ENCODE peak calls at places on chromosomes 11 and 22, in nine cellular contexts. P is endothelial cell, H is heart left ventricle, N is choroid plexus epithelial cell, I is upper lobe of left lung, W is nephron progenitor cell, O is fibroblast of mammary gland, D is stomach, B is cardiac fibroblast. U is an unnamed sample.

GRCh38 chr11:86782781-86783180 is 17.6 kb upstream of the PRSS23 start:
- DNase-seq in O (no peak), I (no peak), N (no peak), W (no peak), P (no peak), H (no peak), D (no peak), B (no peak), U (no peak)

GRCh38 chr11:108591893-108592292 is 1.7 kb downstream of the EXPH5 start:
- DNase-seq in D (no peak), I (no peak), N (no peak), H (no peak), W (no peak), B (no peak), O (no peak), P (no peak), U (no peak)

GRCh38 chr11:128520886-128521696 is 66.3 kb downstream of the ETS1 start:
- DNase-seq in O (peak), I (no peak), B (peak), W (no peak), D (no peak), N (no peak), P (no peak), H (no peak), U (no peak)

GRCh38 chr11:46677991-46678740 is 22.3 kb downstream of the ARHGAP1 start:
- DNase-seq in N (peak), H (no peak), O (peak), B (peak), P (no peak), D (no peak), W (no peak), I (no peak), U (no peak)

GRCh38 chr11:46564459-46564858 is 29.4 kb downstream of the AMBRA1 start:
- DNase-seq in D (no peak), B (peak), W (no peak), H (no peak), O (peak), N (peak), P (no peak), I (no peak), U (no peak)

GRCh38 chr22:33883561-33883960 is 36.7 kb downstream of the LARGE1 start:
- DNase-seq in I (no peak), D (no peak), H (no peak), B (no peak), W (no peak), N (no peak), P (no peak), O (no peak), U (no peak)

GRCh38 chr11:75576445-75577049 is 14.5 kb downstream of the SERPINH1 start:
- DNase-seq in W (no peak), B (peak), N (peak), P (peak), I (peak), D (peak), O (peak), H (no peak), U (no peak)

GRCh38 chr11:19810852-19811251 is 98.2 kb downstream of the NAV2 start:
- DNase-seq in I (no peak), D (no peak), N (no peak), O (no peak), P (no peak), B (no peak), W (no peak), H (no peak), U (no peak)

GRCh38 chr22:37865510-37865909 is 16.3 kb downstream of the EIF3L start:
- DNase-seq in D (no peak), I (no peak), B (no peak), W (no peak), H (no peak), P (no peak), N (no peak), O (no peak), U (no peak)

GRCh38 chr22:26541167-26541819 is 29.0 kb upstream of the TFIP11 start:
- DNase-seq in P (no peak), H (no peak), O (no peak), N (no peak), W (no peak), D (no peak), I (peak), B (no peak), U (no peak)

GRCh38 chr22:26666035-26666338 is 8.6 kb downstream of the MIAT start:
- DNase-seq in W (no peak), N (peak), O (peak), P (no peak), I (no peak), B (peak), D (no peak), H (no peak), U (no peak)

GRCh38 chr11:115885446-115885978 is 381.3 kb upstream of the CADM1 start:
- DNase-seq in B (no peak), N (no peak), P (no peak), W (no peak), D (no peak), O (no peak), I (no peak), H (no peak), U (no peak)

GRCh38 chr11:28108909-28109308 is 721 bp downstream of the METTL15 start:
- DNase-seq in I (no peak), D (no peak), P (no peak), O (no peak), B (no peak), N (no peak), W (no peak), H (no peak), U (no peak)

GRCh38 chr11:66986178-66986545 is 11.1 kb downstream of the C11orf86 start:
- DNase-seq in I (no peak), B (no peak), D (peak), H (no peak), W (no peak), N (no peak), O (no peak), P (no peak), U (no peak)

GRCh38 chr22:37953062-37953436 is 352 bp downstream of the C22orf23 start:
- DNase-seq in N (no peak), D (no peak), B (no peak), O (no peak), W (no peak), H (no peak), P (no peak), I (no peak), U (no peak)

GRCh38 chr22:42719656-42720262 is 911 bp downstream of the A4GALT start:
- DNase-seq in H (no peak), P (peak), B (no peak), O (no peak), D (no peak), N (no peak), I (no peak), W (peak), U (no peak)

GRCh38 chr11:128831781-128832497 is 35.2 kb downstream of the KCNJ1 start:
- DNase-seq in B (no peak), I (no peak), P (no peak), O (no peak), D (no peak), H (no peak), W (no peak), N (no peak), U (no peak)

GRCh38 chr11:71500601-71501021 is 26.5 kb upstream of the KRTAP5-7 start:
- DNase-seq in P (no peak), D (peak), B (no peak), W (no peak), H (peak), I (no peak), N (no peak), O (no peak), U (no peak)

GRCh38 chr11:114166897-114167323 is 107.4 kb downstream of the ZBTB16 start:
- DNase-seq in B (peak), D (no peak), W (no peak), I (no peak), H (no peak), N (peak), P (no peak), O (peak), U (no peak)

GRCh38 chr11:108617055-108617454 is 23.5 kb upstream of the EXPH5 start:
- DNase-seq in O (no peak), N (no peak), D (no peak), P (no peak), W (no peak), B (no peak), H (no peak), I (no peak), U (no peak)

GRCh38 chr11:102079625-102080024 is 30.6 kb upstream of the YAP1 start:
- DNase-seq in P (no peak), I (no peak), H (no peak), B (no peak), O (no peak), W (no peak), N (no peak), D (no peak), U (no peak)

GRCh38 chr22:23245045-23245798 is 64.9 kb downstream of the BCR start:
- DNase-seq in I (no peak), D (no peak), B (peak), O (peak), N (peak), H (no peak), P (no peak), W (no peak), U (no peak)

GRCh38 chr11:102495161-102496042 is 35.1 kb downstream of the MMP7 start:
- DNase-seq in W (peak), P (peak), N (peak), H (peak), I (no peak), O (peak), B (peak), D (no peak), U (peak)

GRCh38 chr11:123323482-123324056 is 106.5 kb upstream of the GRAMD1B start:
- DNase-seq in P (no peak), D (no peak), B (no peak), H (no peak), O (no peak), N (no peak), I (no peak), W (no peak), U (no peak)

GRCh38 chr11:123231777-123232176 is 36.7 kb upstream of the CLMP start:
- DNase-seq in N (no peak), W (no peak), O (no peak), B (no peak), H (no peak), D (no peak), I (peak), P (no peak), U (no peak)

GRCh38 chr11:112516261-112516660 is 255.6 kb upstream of the PLET1 start:
- DNase-seq in W (no peak), O (no peak), H (no peak), B (no peak), I (no peak), P (no peak), D (no peak), N (no peak), U (no peak)

GRCh38 chr11:71206186-71206585 is 46.2 kb downstream of the SHANK2 start:
- DNase-seq in W (peak), H (no peak), B (no peak), N (peak), I (no peak), O (peak), D (peak), P (no peak), U (no peak)

GRCh38 chr11:96314326-96315050 is 28.5 kb downstream of the MAML2 start:
- DNase-seq in N (peak), D (no peak), H (no peak), I (no peak), O (no peak), B (peak), P (no peak), W (no peak), U (no peak)

GRCh38 chr11:72617080-72617744 is 57.0 kb downstream of the PDE2A start:
- DNase-seq in I (no peak), W (no peak), H (peak), P (no peak), D (no peak), B (peak), O (peak), N (peak), U (no peak)

GRCh38 chr11:105619556-105619955 is 9.7 kb downstream of the GRIA4 start:
- DNase-seq in D (no peak), B (no peak), I (no peak), N (no peak), H (no peak), W (no peak), O (no peak), P (no peak), U (no peak)

GRCh38 chr11:132644511-132644910 is 887.8 kb downstream of the OPCML start:
- DNase-seq in N (no peak), O (no peak), D (no peak), H (no peak), W (peak), P (no peak), B (no peak), I (no peak), U (no peak)

GRCh38 chr11:69220581-69221051 is 64.9 kb downstream of the SMIM38 start:
- DNase-seq in P (no peak), I (no peak), D (peak), N (no peak), O (peak), B (no peak), W (no peak), H (peak), U (no peak)

GRCh38 chr22:38955926-38956325 is 1.5 kb upstream of the APOBEC3A start:
- DNase-seq in W (no peak), D (no peak), P (no peak), O (no peak), H (no peak), I (no peak), N (no peak), B (no peak), U (no peak)

GRCh38 chr22:38505595-38506117 is 455 bp downstream of the DDX17 start:
- DNase-seq in I (peak), O (peak), D (peak), W (peak), P (peak), B (peak), H (peak), N (peak), U (peak)

GRCh38 chr11:9138612-9139579 is 47.5 kb upstream of the SCUBE2 start:
- DNase-seq in B (peak), I (peak), O (peak), N (peak), P (no peak), H (no peak), W (no peak), D (peak), U (no peak)

DNA sequence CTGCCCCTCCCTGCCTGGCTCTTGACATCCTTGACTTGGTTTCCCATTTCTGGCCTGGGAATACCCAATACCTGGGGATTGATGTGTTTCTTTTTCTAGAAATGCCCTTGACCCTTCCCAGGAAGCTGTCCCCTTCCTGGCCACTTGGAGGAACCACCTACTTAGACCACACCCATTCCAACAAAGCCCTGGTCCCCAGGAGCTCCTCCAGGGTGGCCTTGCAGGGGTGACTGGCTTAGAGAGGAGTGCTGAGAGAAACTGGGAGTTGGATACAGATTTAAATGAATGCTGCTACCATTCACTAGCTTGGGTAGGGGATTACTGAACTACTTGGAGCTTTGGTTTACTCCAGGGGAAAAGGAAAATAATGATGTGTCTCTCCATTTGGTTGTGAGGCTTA is 22.1 kb downstream of the PANX1 start:
- DNase-seq in O (no peak), D (no peak), H (no peak), B (no peak), P (no peak), N (no peak), W (no peak), I (no peak), U (no peak)
- TF ChIP-seq CTCF in O (no peak), D (no peak), H (no peak), B (no peak), P (no peak), N (no peak), W (no peak), I (no peak), U (no peak)

GRCh38 chr11:65528819-65529350 is 4.0 kb downstream of the SCYL1 start:
- DNase-seq in W (no peak), H (no peak), N (no peak), I (no peak), P (no peak), B (no peak), D (no peak), O (no peak), U (no peak)

GRCh38 chr11:65530157-65530496 is 5.2 kb downstream of the SCYL1 start:
- DNase-seq in O (no peak), H (no peak), B (no peak), N (no peak), D (no peak), P (no peak), I (no peak), W (no peak), U (no peak)

GRCh38 chr11:65526744-65527143 is 1.9 kb downstream of the SCYL1 start:
- DNase-seq in D (no peak), N (no peak), W (no peak), I (no peak), O (no peak), P (no peak), H (no peak), B (no peak), U (no peak)

GRCh38 chr11:65532388-65533064 is 7.6 kb downstream of the SCYL1 start:
- DNase-seq in N (no peak), D (no peak), H (no peak), I (no peak), B (no peak), O (no peak), W (no peak), P (no peak), U (no peak)

DNA sequence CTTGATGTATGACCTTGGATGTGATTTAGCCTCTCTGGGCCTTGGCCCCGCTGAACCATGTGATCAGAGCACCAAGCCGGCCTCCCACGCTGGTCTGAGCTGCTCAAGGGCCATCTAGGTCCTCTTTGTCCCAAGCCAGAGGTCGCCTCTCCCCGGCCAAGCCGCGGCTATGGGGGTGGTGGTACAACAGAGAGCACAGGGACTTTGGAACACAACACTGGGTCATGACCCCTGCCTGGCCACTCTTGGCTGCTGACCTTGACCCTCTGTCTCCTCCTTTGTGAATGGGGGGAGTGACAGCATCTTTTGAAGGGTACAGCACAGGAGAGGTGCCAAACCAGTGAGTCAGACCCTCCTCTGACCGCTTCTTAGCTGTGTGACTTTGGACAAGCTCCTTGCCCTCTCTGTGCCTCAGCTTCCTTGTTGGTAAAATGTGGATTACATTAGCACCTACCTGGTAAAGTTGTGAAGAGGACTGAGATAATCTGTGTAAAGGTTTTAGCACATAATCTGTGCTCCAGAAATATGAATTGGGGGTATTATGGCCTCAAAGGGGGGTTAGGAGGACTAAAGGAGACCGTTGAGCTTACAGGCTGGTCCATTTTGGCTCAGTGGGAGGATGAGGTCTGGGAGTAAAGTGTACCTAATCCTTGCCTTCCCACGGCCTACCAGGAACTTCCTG is 4.7 kb downstream of the SCYL1 start:
- DNase-seq in P (no peak), I (peak), O (peak), W (no peak), D (no peak), N (no peak), B (no peak), H (no peak), U (no peak)
- TF ChIP-seq CTCF in P (no peak), I (no peak), O (no peak), W (no peak), D (no peak), N (no peak), B (no peak), H (no peak), U (no peak)

GRCh38 chr11:63912678-63913077 is 4.3 kb downstream of the RCOR2 start:
- DNase-seq in P (no peak), D (no peak), N (no peak), W (no peak), H (no peak), I (no peak), B (no peak), O (no peak), U (no peak)
- TF ChIP-seq CTCF in P (no peak), D (no peak), N (peak), W (no peak), H (no peak), I (no peak), B (no peak), O (no peak), U (no peak)

GRCh38 chr11:2929880-2930704 is 872 bp upstream of the PHLDA2 start:
- DNase-seq in P (peak), H (peak), O (peak), W (peak), D (peak), B (peak), N (peak), I (peak), U (no peak)
- TF ChIP-seq CTCF in P (no peak), H (no peak), O (peak), W (peak), D (no peak), B (peak), N (peak), I (no peak), U (no peak)

DNA sequence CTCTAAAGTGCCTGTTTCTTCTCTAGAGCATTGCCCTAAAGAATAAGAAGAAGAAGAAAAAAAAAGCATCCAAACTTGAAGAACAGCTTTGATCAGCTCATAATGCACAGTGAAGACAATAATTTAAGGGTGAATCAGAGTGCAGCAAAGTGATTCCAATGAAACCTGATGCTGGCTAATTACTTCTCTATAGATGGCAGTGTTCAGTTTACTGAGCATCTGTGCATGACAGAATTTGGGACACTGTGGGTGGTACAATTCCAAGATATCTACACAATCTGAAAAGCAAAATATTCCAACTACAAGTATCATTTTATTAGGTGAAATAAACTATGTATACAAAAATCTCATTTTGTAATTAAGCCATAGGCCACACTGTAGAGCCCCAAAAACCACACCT is 450.5 kb upstream of the CCDC90B start:
- DNase-seq in N (no peak), P (no peak), I (no peak), H (no peak), O (no peak), D (no peak), W (no peak), B (no peak), U (no peak)
- TF ChIP-seq CTCF in N (no peak), P (no peak), I (no peak), H (no peak), O (no peak), D (no peak), W (no peak), B (no peak), U (no peak)

GRCh38 chr11:104164028-104164520 is at the start of gene PDGFD:
- DNase-seq in I (peak), D (peak), N (peak), B (peak), H (peak), O (peak), W (peak), P (peak), U (peak)
- TF ChIP-seq CTCF in I (peak), D (peak), N (peak), B (peak), H (peak), O (peak), W (peak), P (peak), U (peak)

GRCh38 chr11:14259186-14259784 is 99.7 kb downstream of the RRAS2 start:
- DNase-seq in D (no peak), N (no peak), H (no peak), I (peak), W (no peak), P (no peak), B (no peak), O (no peak), U (no peak)
- TF ChIP-seq CTCF in D (no peak), N (no peak), H (no peak), I (no peak), W (no peak), P (no peak), B (no peak), O (no peak), U (no peak)

GRCh38 chr11:44380009-44380313 is 70.0 kb upstream of the ALX4 start:
- DNase-seq in O (no peak), I (no peak), H (no peak), D (no peak), P (no peak), N (no peak), W (no peak), B (no peak), U (no peak)
- TF ChIP-seq CTCF in O (no peak), I (no peak), H (no peak), D (no peak), P (no peak), N (no peak), W (no peak), B (no peak), U (no peak)

DNA sequence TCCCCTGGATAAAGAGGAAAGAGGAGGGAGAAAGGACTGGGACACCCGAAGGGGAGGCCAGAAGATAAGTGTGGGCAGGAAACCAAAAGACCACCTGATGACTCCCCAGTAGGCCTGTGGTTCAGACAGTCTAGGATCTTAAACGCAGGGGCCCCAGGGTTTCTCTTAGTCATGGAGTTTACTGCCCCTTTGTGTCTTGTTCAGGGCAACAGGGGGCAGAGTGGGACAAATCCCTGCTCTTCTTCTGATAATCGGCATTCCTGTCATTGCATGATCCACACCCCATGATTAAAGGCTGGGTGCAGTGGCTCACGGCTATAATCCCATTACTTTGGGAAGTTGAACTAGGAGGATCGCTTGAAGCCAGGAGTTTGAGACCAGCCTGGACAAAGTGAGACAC is 4.7 kb upstream of the TMPRSS13 start:
- DNase-seq in B (no peak), D (no peak), O (no peak), H (no peak), I (no peak), N (no peak), W (no peak), P (no peak), U (no peak)
- TF ChIP-seq CTCF in B (no peak), D (no peak), O (no peak), H (no peak), I (no peak), N (no peak), W (no peak), P (no peak), U (no peak)

U was measured in neural crest cell.